ENCODE peak calls at places on chromosomes 12 and 14, in eight cellular contexts. One of them, this sample, is unnamed. For H3K4me1, the result is how much of the 10 kb centered on the place peaks cover.

GRCh38 chr12:62279961-62280360 is 19.8 kb downstream of the USP15 start:
- DNase-seq in CD8-positive, alpha-beta T cell: no peak
- DNase-seq in pancreas: no peak
- DNase-seq in right cardiac atrium: no peak
- DNase-seq in Peyer's patch: no peak
- DNase-seq in H9: no peak
- DNase-seq in neural progenitor cell: no peak
- DNase-seq in astrocyte: no peak
- DNase-seq in this sample: no peak

GRCh38 chr12:132266370-132266769 is 63.0 kb downstream of the GALNT9 start:
- DNase-seq in pancreas: no peak
- DNase-seq in CD8-positive, alpha-beta T cell: no peak
- DNase-seq in neural progenitor cell: no peak
- DNase-seq in astrocyte: no peak
- DNase-seq in Peyer's patch: no peak
- DNase-seq in right cardiac atrium: no peak
- DNase-seq in H9: no peak
- DNase-seq in this sample: no peak

GRCh38 chr14:75700295-75700694 is 39.2 kb downstream of the TTLL5 start:
- DNase-seq in right cardiac atrium: no peak
- DNase-seq in H9: no peak
- DNase-seq in CD8-positive, alpha-beta T cell: no peak
- DNase-seq in pancreas: no peak
- DNase-seq in Peyer's patch: no peak
- DNase-seq in astrocyte: no peak
- DNase-seq in neural progenitor cell: no peak
- DNase-seq in this sample: no peak

GRCh38 chr14:101857226-101857625 is 95.7 kb downstream of the PPP2R5C start:
- DNase-seq in H9: peak
- DNase-seq in pancreas: no peak
- DNase-seq in astrocyte: no peak
- DNase-seq in CD8-positive, alpha-beta T cell: no peak
- DNase-seq in neural progenitor cell: no peak
- DNase-seq in right cardiac atrium: no peak
- DNase-seq in Peyer's patch: no peak
- DNase-seq in this sample: no peak

GRCh38 chr12:130160711-130161231 is 1.5 kb upstream of the FZD10 start:
- DNase-seq in Peyer's patch: no peak
- DNase-seq in pancreas: no peak
- DNase-seq in astrocyte: no peak
- DNase-seq in CD8-positive, alpha-beta T cell: no peak
- DNase-seq in right cardiac atrium: no peak
- DNase-seq in H9: no peak
- DNase-seq in neural progenitor cell: peak
- DNase-seq in this sample: peak

GRCh38 chr12:71295913-71296312 is 138.1 kb upstream of the TSPAN8 start:
- DNase-seq in pancreas: no peak
- DNase-seq in neural progenitor cell: no peak
- DNase-seq in Peyer's patch: no peak
- DNase-seq in H9: no peak
- DNase-seq in CD8-positive, alpha-beta T cell: no peak
- DNase-seq in astrocyte: no peak
- DNase-seq in right cardiac atrium: no peak
- DNase-seq in this sample: no peak

GRCh38 chr12:92218394-92219077 is 72.9 kb upstream of the BTG1 start:
- DNase-seq in neural progenitor cell: no peak
- DNase-seq in CD8-positive, alpha-beta T cell: no peak
- DNase-seq in pancreas: no peak
- DNase-seq in right cardiac atrium: no peak
- DNase-seq in Peyer's patch: no peak
- DNase-seq in H9: no peak
- DNase-seq in astrocyte: no peak
- DNase-seq in this sample: no peak

GRCh38 chr12:109735051-109735521 is 21.5 kb downstream of the FAM222A start:
- DNase-seq in H9: peak
- DNase-seq in right cardiac atrium: no peak
- DNase-seq in neural progenitor cell: no peak
- DNase-seq in CD8-positive, alpha-beta T cell: no peak
- DNase-seq in astrocyte: no peak
- DNase-seq in Peyer's patch: peak
- DNase-seq in pancreas: peak
- DNase-seq in this sample: peak

GRCh38 chr12:108884116-108885012 is 4.5 kb downstream of the DAO start:
- DNase-seq in astrocyte: no peak
- DNase-seq in Peyer's patch: peak
- DNase-seq in pancreas: peak
- DNase-seq in CD8-positive, alpha-beta T cell: peak
- DNase-seq in H9: peak
- DNase-seq in neural progenitor cell: peak
- DNase-seq in right cardiac atrium: peak
- DNase-seq in this sample: peak

GRCh38 chr14:93231129-93231979 is 24.3 kb downstream of the UBR7 start:
- DNase-seq in H9: no peak
- DNase-seq in astrocyte: peak
- DNase-seq in pancreas: peak
- DNase-seq in neural progenitor cell: no peak
- DNase-seq in CD8-positive, alpha-beta T cell: no peak
- DNase-seq in right cardiac atrium: peak
- DNase-seq in Peyer's patch: no peak
- DNase-seq in this sample: no peak

GRCh38 chr12:95304673-95305198 is 87.1 kb downstream of the VEZT start:
- DNase-seq in neural progenitor cell: no peak
- DNase-seq in CD8-positive, alpha-beta T cell: no peak
- DNase-seq in H9: no peak
- DNase-seq in pancreas: no peak
- DNase-seq in Peyer's patch: no peak
- DNase-seq in astrocyte: peak
- DNase-seq in right cardiac atrium: no peak
- DNase-seq in this sample: no peak

GRCh38 chr14:51602176-51602759 is 49.4 kb upstream of the FRMD6 start:
- DNase-seq in H9: no peak
- DNase-seq in right cardiac atrium: no peak
- DNase-seq in CD8-positive, alpha-beta T cell: no peak
- DNase-seq in neural progenitor cell: no peak
- DNase-seq in Peyer's patch: no peak
- DNase-seq in astrocyte: no peak
- DNase-seq in pancreas: no peak
- DNase-seq in this sample: no peak

GRCh38 chr12:31647106-31647505 is 12.4 kb upstream of the ETFBKMT start:
- DNase-seq in right cardiac atrium: no peak
- DNase-seq in Peyer's patch: no peak
- DNase-seq in CD8-positive, alpha-beta T cell: no peak
- DNase-seq in astrocyte: no peak
- DNase-seq in pancreas: no peak
- DNase-seq in H9: no peak
- DNase-seq in neural progenitor cell: no peak
- DNase-seq in this sample: no peak

GRCh38 chr14:105602799-105603763 is 76.7 kb downstream of the TMEM121 start:
- DNase-seq in CD8-positive, alpha-beta T cell: no peak
- DNase-seq in right cardiac atrium: no peak
- DNase-seq in pancreas: peak
- DNase-seq in H9: no peak
- DNase-seq in Peyer's patch: peak
- DNase-seq in astrocyte: no peak
- DNase-seq in neural progenitor cell: no peak
- DNase-seq in this sample: peak

GRCh38 chr12:107079172-107080011 is 14.0 kb downstream of the CRY1 start:
- DNase-seq in pancreas: no peak
- DNase-seq in right cardiac atrium: no peak
- DNase-seq in astrocyte: peak
- DNase-seq in H9: no peak
- DNase-seq in neural progenitor cell: no peak
- DNase-seq in Peyer's patch: no peak
- DNase-seq in CD8-positive, alpha-beta T cell: no peak
- DNase-seq in this sample: no peak

GRCh38 chr12:107990325-107990724 is 138.8 kb upstream of the WSCD2 start:
- DNase-seq in neural progenitor cell: peak
- DNase-seq in CD8-positive, alpha-beta T cell: no peak
- DNase-seq in astrocyte: no peak
- DNase-seq in Peyer's patch: no peak
- DNase-seq in pancreas: no peak
- DNase-seq in right cardiac atrium: peak
- DNase-seq in H9: peak
- DNase-seq in this sample: peak

GRCh38 chr12:6326316-6326959 is 15.4 kb downstream of the TNFRSF1A start:
- DNase-seq in neural progenitor cell: peak
- DNase-seq in CD8-positive, alpha-beta T cell: no peak
- DNase-seq in Peyer's patch: peak
- DNase-seq in H9: peak
- DNase-seq in pancreas: no peak
- DNase-seq in right cardiac atrium: peak
- DNase-seq in astrocyte: no peak
- DNase-seq in this sample: no peak

GRCh38 chr12:106108187-106108816 is 30.5 kb downstream of the NUAK1 start:
- DNase-seq in astrocyte: peak
- DNase-seq in right cardiac atrium: no peak
- DNase-seq in pancreas: no peak
- DNase-seq in CD8-positive, alpha-beta T cell: no peak
- DNase-seq in neural progenitor cell: no peak
- DNase-seq in Peyer's patch: no peak
- DNase-seq in H9: peak
- DNase-seq in this sample: no peak

GRCh38 chr12:38053655-38054464 is 262.7 kb upstream of the ALG10B start:
- DNase-seq in astrocyte: no peak
- DNase-seq in H9: no peak
- DNase-seq in pancreas: peak
- DNase-seq in neural progenitor cell: no peak
- DNase-seq in Peyer's patch: no peak
- DNase-seq in right cardiac atrium: no peak
- DNase-seq in CD8-positive, alpha-beta T cell: no peak
- DNase-seq in this sample: no peak

GRCh38 chr12:61991663-61992062 is 268.5 kb upstream of the USP15 start:
- DNase-seq in astrocyte: no peak
- DNase-seq in neural progenitor cell: no peak
- DNase-seq in CD8-positive, alpha-beta T cell: no peak
- DNase-seq in pancreas: no peak
- DNase-seq in H9: no peak
- DNase-seq in Peyer's patch: no peak
- DNase-seq in right cardiac atrium: no peak
- DNase-seq in this sample: no peak

GRCh38 chr12:93704122-93704521 is 26.9 kb downstream of the CRADD start:
- DNase-seq in H9: no peak
- DNase-seq in CD8-positive, alpha-beta T cell: no peak
- DNase-seq in pancreas: no peak
- DNase-seq in astrocyte: no peak
- DNase-seq in Peyer's patch: no peak
- DNase-seq in right cardiac atrium: no peak
- DNase-seq in neural progenitor cell: no peak
- DNase-seq in this sample: no peak

GRCh38 chr14:36301159-36301558 is 19.3 kb downstream of the MBIP start:
- DNase-seq in neural progenitor cell: no peak
- DNase-seq in pancreas: no peak
- DNase-seq in Peyer's patch: no peak
- DNase-seq in H9: no peak
- DNase-seq in CD8-positive, alpha-beta T cell: no peak
- DNase-seq in astrocyte: peak
- DNase-seq in right cardiac atrium: no peak
- DNase-seq in this sample: no peak

GRCh38 chr12:6171409-6172015 is 28.7 kb upstream of the CD9 start:
- DNase-seq in astrocyte: no peak
- DNase-seq in pancreas: no peak
- DNase-seq in H9: no peak
- DNase-seq in CD8-positive, alpha-beta T cell: no peak
- DNase-seq in Peyer's patch: no peak
- DNase-seq in right cardiac atrium: peak
- DNase-seq in neural progenitor cell: no peak
- DNase-seq in this sample: no peak

GRCh38 chr12:115384391-115384790 is 700.4 kb upstream of the TBX3 start:
- DNase-seq in CD8-positive, alpha-beta T cell: no peak
- DNase-seq in Peyer's patch: no peak
- DNase-seq in pancreas: no peak
- DNase-seq in neural progenitor cell: no peak
- DNase-seq in right cardiac atrium: no peak
- DNase-seq in H9: no peak
- DNase-seq in astrocyte: no peak
- DNase-seq in this sample: no peak

GRCh38 chr12:115387392-115387791 is 703.4 kb upstream of the TBX3 start:
- DNase-seq in Peyer's patch: no peak
- DNase-seq in pancreas: no peak
- DNase-seq in CD8-positive, alpha-beta T cell: no peak
- DNase-seq in neural progenitor cell: no peak
- DNase-seq in astrocyte: no peak
- DNase-seq in H9: peak
- DNase-seq in right cardiac atrium: no peak
- DNase-seq in this sample: no peak

GRCh38 chr12:115388139-115388538 is 704.2 kb upstream of the TBX3 start:
- DNase-seq in H9: no peak
- DNase-seq in Peyer's patch: no peak
- DNase-seq in astrocyte: no peak
- DNase-seq in pancreas: no peak
- DNase-seq in neural progenitor cell: no peak
- DNase-seq in CD8-positive, alpha-beta T cell: no peak
- DNase-seq in right cardiac atrium: no peak
- DNase-seq in this sample: no peak

GRCh38 chr12:115383668-115384067 is 699.7 kb upstream of the TBX3 start:
- DNase-seq in right cardiac atrium: no peak
- DNase-seq in Peyer's patch: no peak
- DNase-seq in neural progenitor cell: no peak
- DNase-seq in CD8-positive, alpha-beta T cell: no peak
- DNase-seq in H9: no peak
- DNase-seq in astrocyte: peak
- DNase-seq in pancreas: no peak
- DNase-seq in this sample: no peak

GRCh38 chr12:115385141-115385540 is 701.2 kb upstream of the TBX3 start:
- DNase-seq in pancreas: no peak
- DNase-seq in H9: no peak
- DNase-seq in right cardiac atrium: no peak
- DNase-seq in neural progenitor cell: no peak
- DNase-seq in astrocyte: no peak
- DNase-seq in Peyer's patch: no peak
- DNase-seq in CD8-positive, alpha-beta T cell: no peak
- DNase-seq in this sample: no peak
- H3K4me1 ChIP-seq in pancreas: under half
- H3K4me1 ChIP-seq in H9: under half
- H3K4me1 ChIP-seq in right cardiac atrium: under half
- H3K4me1 ChIP-seq in neural progenitor cell: under half
- H3K4me1 ChIP-seq in astrocyte: under half
- H3K4me1 ChIP-seq in Peyer's patch: under half
- H3K4me1 ChIP-seq in CD8-positive, alpha-beta T cell: under half
- H3K4me1 ChIP-seq in this sample: under half

GRCh38 chr14:22478670-22479069 is 110.4 kb downstream of the DAD1 start:
- DNase-seq in astrocyte: peak
- DNase-seq in pancreas: no peak
- DNase-seq in H9: no peak
- DNase-seq in right cardiac atrium: peak
- DNase-seq in Peyer's patch: no peak
- DNase-seq in CD8-positive, alpha-beta T cell: no peak
- DNase-seq in neural progenitor cell: no peak
- DNase-seq in this sample: no peak
- H3K4me1 ChIP-seq in astrocyte: under half
- H3K4me1 ChIP-seq in pancreas: under half
- H3K4me1 ChIP-seq in H9: under half
- H3K4me1 ChIP-seq in right cardiac atrium: under half
- H3K4me1 ChIP-seq in Peyer's patch: under half
- H3K4me1 ChIP-seq in CD8-positive, alpha-beta T cell: under half
- H3K4me1 ChIP-seq in neural progenitor cell: half or more
- H3K4me1 ChIP-seq in this sample: under half

GRCh38 chr12:11660624-11661023 is 11.2 kb downstream of the ETV6 start:
- DNase-seq in H9: no peak
- DNase-seq in astrocyte: no peak
- DNase-seq in right cardiac atrium: no peak
- DNase-seq in neural progenitor cell: no peak
- DNase-seq in CD8-positive, alpha-beta T cell: no peak
- DNase-seq in Peyer's patch: no peak
- DNase-seq in pancreas: no peak
- DNase-seq in this sample: no peak
- H3K4me1 ChIP-seq in H9: under half
- H3K4me1 ChIP-seq in astrocyte: under half
- H3K4me1 ChIP-seq in right cardiac atrium: under half
- H3K4me1 ChIP-seq in neural progenitor cell: under half
- H3K4me1 ChIP-seq in CD8-positive, alpha-beta T cell: under half
- H3K4me1 ChIP-seq in Peyer's patch: under half
- H3K4me1 ChIP-seq in pancreas: under half
- H3K4me1 ChIP-seq in this sample: under half

GRCh38 chr12:124888203-124888602 is 24.5 kb upstream of the SCARB1 start:
- DNase-seq in neural progenitor cell: no peak
- DNase-seq in right cardiac atrium: peak
- DNase-seq in CD8-positive, alpha-beta T cell: no peak
- DNase-seq in astrocyte: no peak
- DNase-seq in pancreas: no peak
- DNase-seq in H9: no peak
- DNase-seq in Peyer's patch: no peak
- DNase-seq in this sample: peak
- H3K4me1 ChIP-seq in neural progenitor cell: under half
- H3K4me1 ChIP-seq in right cardiac atrium: under half
- H3K4me1 ChIP-seq in CD8-positive, alpha-beta T cell: under half
- H3K4me1 ChIP-seq in astrocyte: under half
- H3K4me1 ChIP-seq in pancreas: under half
- H3K4me1 ChIP-seq in H9: under half
- H3K4me1 ChIP-seq in Peyer's patch: under half
- H3K4me1 ChIP-seq in this sample: under half

This sample was measured in right lobe of liver.